ENCODE peak calls at places on chromosomes 11 and 22, in nine cellular contexts. S is GM03348; E is Right ventricle myocardium superior; F is GM12891; R is astrocyte of the spinal cord; G is AG10803; T is stimulated activated naive CD4-positive, alpha-beta T cell; V is midbrain; I is putamen. A is an unnamed sample.

GRCh38 chr11:67524480-67524808 is 1.2 kb upstream of the CABP2 start:
- DNase-seq in S (no peak), E (no peak), F (no peak), R (no peak), G (no peak), T (no peak), V (no peak), I (no peak), A (no peak)

GRCh38 chr11:126490261-126490660 is 134.8 kb downstream of the ST3GAL4 start:
- DNase-seq in S (no peak), E (no peak), F (no peak), R (no peak), G (no peak), T (no peak), V (no peak), I (no peak), A (no peak)

GRCh38 chr11:16899708-16900107 is 114.5 kb downstream of the PLEKHA7 start:
- DNase-seq in S (no peak), E (no peak), F (no peak), R (no peak), G (no peak), T (no peak), V (no peak), I (no peak), A (no peak)

GRCh38 chr22:49959782-49960158 is 802 bp upstream of the PIM3 start:
- DNase-seq in S (peak; percentile 52), E (no peak), F (no peak), R (no peak), G (peak; percentile 18), T (no peak), V (no peak), I (no peak), A (no peak)

GRCh38 chr11:22477312-22477711 is 139.1 kb downstream of the SLC17A6 start:
- DNase-seq in S (no peak), E (no peak), F (no peak), R (no peak), G (no peak), T (no peak), V (no peak), I (no peak), A (no peak)

GRCh38 chr11:111325259-111325658 is 26.9 kb downstream of the POU2AF3 start:
- DNase-seq in S (no peak), E (no peak), F (no peak), R (no peak), G (no peak), T (no peak), V (no peak), I (no peak), A (no peak)

GRCh38 chr11:22192289-22192641 is 620 bp upstream of the ANO5 start:
- DNase-seq in S (peak; percentile 4), E (no peak), F (no peak), R (no peak), G (no peak), T (no peak), V (no peak), I (no peak), A (no peak)

GRCh38 chr11:18749681-18750319 is 23.8 kb upstream of the IGSF22 start:
- DNase-seq in S (peak; percentile 78), E (no peak), F (no peak), R (peak; percentile 65), G (peak; percentile 67), T (no peak), V (peak; percentile 48), I (peak; percentile 68), A (peak; percentile 62)

GRCh38 chr11:36509265-36509664 is 807 bp downstream of the TRAF6 start:
- DNase-seq in S (peak; percentile 15), E (no peak), F (no peak), R (peak; percentile 38), G (peak; percentile 11), T (no peak), V (peak; percentile 24), I (peak; percentile 24), A (no peak)

GRCh38 chr11:16430674-16431073 is 74.3 kb upstream of the SOX6 start:
- DNase-seq in S (no peak), E (no peak), F (no peak), R (no peak), G (no peak), T (no peak), V (no peak), I (no peak), A (no peak)

GRCh38 chr11:119957951-119958350 is 180.0 kb downstream of the TRIM29 start:
- DNase-seq in S (no peak), E (no peak), F (no peak), R (no peak), G (no peak), T (no peak), V (no peak), I (no peak), A (no peak)

GRCh38 chr22:38230108-38230825 is 28.5 kb downstream of the MAFF start:
- DNase-seq in S (no peak), E (peak; percentile 78), F (peak; percentile 69), R (no peak), G (peak; percentile 68), T (peak; percentile 11), V (peak; percentile 44), I (peak; percentile 63), A (no peak)

GRCh38 chr11:116686891-116687290 is 85.9 kb downstream of the BUD13 start:
- DNase-seq in S (no peak), E (no peak), F (no peak), R (no peak), G (no peak), T (no peak), V (no peak), I (no peak), A (peak; percentile 21)

GRCh38 chr11:101474666-101475065 is 109.1 kb downstream of the TRPC6 start:
- DNase-seq in S (no peak), E (no peak), F (no peak), R (no peak), G (peak; percentile 11), T (no peak), V (no peak), I (no peak), A (no peak)

GRCh38 chr22:45235851-45236342 is 4.8 kb downstream of the KIAA0930 start:
- DNase-seq in S (no peak), E (no peak), F (no peak), R (no peak), G (no peak), T (no peak), V (no peak), I (no peak), A (no peak)

GRCh38 chr22:40215266-40215665 is 37.5 kb downstream of the TNRC6B start:
- DNase-seq in S (no peak), E (peak; percentile 56), F (no peak), R (no peak), G (peak; percentile 64), T (no peak), V (no peak), I (no peak), A (no peak)

GRCh38 chr11:3228445-3228829 is 3.8 kb downstream of the MRGPRE start:
- DNase-seq in S (no peak), E (peak; percentile 40), F (no peak), R (no peak), G (no peak), T (no peak), V (no peak), I (no peak), A (no peak)

GRCh38 chr11:2590951-2591754 is 108.6 kb downstream of the KCNQ1OT1 start:
- DNase-seq in S (peak; percentile 5), E (peak; percentile 30), F (peak; percentile 2), R (no peak), G (no peak), T (no peak), V (peak; percentile 84), I (peak; percentile 84), A (no peak)

GRCh38 chr22:50131894-50132293 is 38.6 kb upstream of the PANX2 start:
- DNase-seq in S (no peak), E (no peak), F (no peak), R (no peak), G (no peak), T (no peak), V (no peak), I (no peak), A (no peak)

GRCh38 chr11:98036810-98037209 is 983.9 kb upstream of the CNTN5 start:
- DNase-seq in S (no peak), E (peak; percentile 26), F (no peak), R (no peak), G (no peak), T (no peak), V (no peak), I (no peak), A (no peak)

GRCh38 chr11:113085446-113085845 is 124.2 kb downstream of the NCAM1 start:
- DNase-seq in S (no peak), E (no peak), F (no peak), R (no peak), G (no peak), T (no peak), V (no peak), I (no peak), A (no peak)

GRCh38 chr11:17563248-17563647 is 16.2 kb downstream of the OTOG start:
- DNase-seq in S (no peak), E (no peak), F (no peak), R (no peak), G (no peak), T (no peak), V (no peak), I (no peak), A (no peak)